ENCODE peak calls at places on chromosomes 7 and 10, in five cellular contexts. One of them, this sample, is unnamed.

GRCh38 chr10:94355841-94356240 is 6.9 kb downstream of the NOC3L start:
- DNase-seq in ELR: no peak
- DNase-seq in activated naive CD4-positive, alpha-beta T cell: no peak
- DNase-seq in AG09319: no peak
- DNase-seq in effector CD4-positive, alpha-beta T cell: no peak
- DNase-seq in this sample: no peak

GRCh38 chr7:77360969-77361368 is 55.2 kb downstream of the GSAP start:
- DNase-seq in ELR: no peak
- DNase-seq in activated naive CD4-positive, alpha-beta T cell: no peak
- DNase-seq in AG09319: no peak
- DNase-seq in effector CD4-positive, alpha-beta T cell: no peak
- DNase-seq in this sample: no peak

GRCh38 chr10:17657116-17657500 is 13.2 kb downstream of the STAM start:
- DNase-seq in ELR: no peak
- DNase-seq in activated naive CD4-positive, alpha-beta T cell: no peak
- DNase-seq in AG09319: no peak
- DNase-seq in effector CD4-positive, alpha-beta T cell: no peak
- DNase-seq in this sample: no peak

GRCh38 chr7:123823898-123824753 is 20.8 kb upstream of the HYAL4 start:
- DNase-seq in ELR: no peak
- DNase-seq in activated naive CD4-positive, alpha-beta T cell: no peak
- DNase-seq in AG09319: no peak
- DNase-seq in effector CD4-positive, alpha-beta T cell: no peak
- DNase-seq in this sample: no peak

GRCh38 chr10:89431977-89432376 is 17.6 kb downstream of the IFIT5 start:
- DNase-seq in ELR: peak; percentile 71
- DNase-seq in activated naive CD4-positive, alpha-beta T cell: no peak
- DNase-seq in AG09319: no peak
- DNase-seq in effector CD4-positive, alpha-beta T cell: no peak
- DNase-seq in this sample: no peak

GRCh38 chr7:30412810-30413504 is 65.6 kb downstream of the NOD1 start:
- DNase-seq in ELR: peak; percentile 89
- DNase-seq in activated naive CD4-positive, alpha-beta T cell: no peak
- DNase-seq in AG09319: peak; percentile 67
- DNase-seq in effector CD4-positive, alpha-beta T cell: no peak
- DNase-seq in this sample: peak; percentile 88

GRCh38 chr10:133474833-133475734 is 21.3 kb downstream of the SCART1 start:
- DNase-seq in ELR: no peak
- DNase-seq in activated naive CD4-positive, alpha-beta T cell: no peak
- DNase-seq in AG09319: no peak
- DNase-seq in effector CD4-positive, alpha-beta T cell: no peak
- DNase-seq in this sample: no peak

GRCh38 chr10:29559996-29560395 is 74.8 kb downstream of the SVIL start:
- DNase-seq in ELR: no peak
- DNase-seq in activated naive CD4-positive, alpha-beta T cell: no peak
- DNase-seq in AG09319: no peak
- DNase-seq in effector CD4-positive, alpha-beta T cell: no peak
- DNase-seq in this sample: no peak

GRCh38 chr10:79018591-79019011 is 50.2 kb upstream of the ZMIZ1 start:
- DNase-seq in ELR: no peak
- DNase-seq in activated naive CD4-positive, alpha-beta T cell: no peak
- DNase-seq in AG09319: no peak
- DNase-seq in effector CD4-positive, alpha-beta T cell: no peak
- DNase-seq in this sample: no peak

GRCh38 chr7:112336261-112336660 is 114.0 kb upstream of the IFRD1 start:
- DNase-seq in ELR: no peak
- DNase-seq in activated naive CD4-positive, alpha-beta T cell: no peak
- DNase-seq in AG09319: no peak
- DNase-seq in effector CD4-positive, alpha-beta T cell: no peak
- DNase-seq in this sample: no peak